ENCODE peak calls at places on chromosome 4, in seven cellular contexts. P is AG04450; W is endothelial cell of umbilical vein; Y is Caco-2; R is neural progenitor cell; F is CD8-positive, alpha-beta memory T cell; I is OCI-LY7. H is an unnamed sample. For H3K9me3, the result is how much of the 10 kb centered on the place peaks cover.

GRCh38 chr4:32462944-32463343 is 1742.8 kb downstream of the PCDH7 start:
- DNase-seq in I (peak), P (no peak), W (peak), R (peak), Y (peak), F (no peak), H (no peak)

GRCh38 chr4:11532138-11532537 is 103.4 kb upstream of the HS3ST1 start:
- DNase-seq in F (no peak), P (no peak), R (no peak), I (no peak), W (no peak), Y (no peak), H (no peak)

GRCh38 chr4:100257567-100257966 is 67.3 kb upstream of the DDIT4L start:
- DNase-seq in Y (no peak), R (no peak), F (no peak), P (no peak), W (no peak), I (no peak), H (no peak)

GRCh38 chr4:90841676-90842075 is 714.5 kb downstream of the CCSER1 start:
- DNase-seq in R (no peak), Y (no peak), P (no peak), I (no peak), W (peak), F (no peak), H (no peak)

GRCh38 chr4:55175779-55176231 is 50.4 kb upstream of the KDR start:
- DNase-seq in I (no peak), P (no peak), F (no peak), Y (no peak), W (peak), R (no peak), H (no peak)

GRCh38 chr4:99120501-99120900 is 23.6 kb downstream of the ADH4 start:
- DNase-seq in F (no peak), I (no peak), W (no peak), Y (no peak), R (no peak), P (no peak), H (no peak)

GRCh38 chr4:93764647-93765246 is 63.8 kb upstream of the ATOH1 start:
- DNase-seq in I (peak), W (peak), Y (peak), R (peak), P (peak), F (no peak), H (no peak)

GRCh38 chr4:17494258-17494657 is 17.6 kb downstream of the QDPR start:
- DNase-seq in R (no peak), F (no peak), W (peak), I (no peak), Y (no peak), P (no peak), H (no peak)

GRCh38 chr4:157792716-157793115 is 380.1 kb downstream of the GASK1B start:
- DNase-seq in W (no peak), F (no peak), I (no peak), Y (no peak), P (no peak), R (no peak), H (no peak)

GRCh38 chr4:94995684-94996394 is 238.1 kb downstream of the BMPR1B start:
- DNase-seq in R (peak), P (no peak), F (no peak), I (no peak), W (peak), Y (no peak), H (no peak)

GRCh38 chr4:92952897-92953296 is 649.1 kb downstream of the GRID2 start:
- DNase-seq in W (no peak), P (no peak), I (no peak), F (no peak), R (no peak), Y (no peak), H (no peak)

GRCh38 chr4:105426187-105426897 is 47.5 kb downstream of the PPA2 start:
- DNase-seq in P (no peak), R (no peak), I (no peak), W (no peak), F (no peak), Y (no peak), H (no peak)

GRCh38 chr4:107647591-107647990 is 72.4 kb downstream of the PAPSS1 start:
- DNase-seq in Y (no peak), P (no peak), F (no peak), W (no peak), R (no peak), I (no peak), H (no peak)

GRCh38 chr4:31045724-31046318 is 325.7 kb downstream of the PCDH7 start:
- DNase-seq in I (peak), P (no peak), R (no peak), Y (peak), F (no peak), W (peak), H (no peak)

GRCh38 chr4:24594887-24595286 is 10.5 kb upstream of the DHX15 start:
- DNase-seq in I (no peak), W (no peak), F (no peak), Y (peak), P (peak), R (no peak), H (no peak)

GRCh38 chr4:121189811-121190210 is 25.7 kb upstream of the TNIP3 start:
- DNase-seq in I (peak), R (no peak), W (no peak), F (peak), Y (no peak), P (no peak), H (peak)

GRCh38 chr4:119049342-119049741 is 86.3 kb upstream of the MYOZ2 start:
- DNase-seq in W (no peak), R (no peak), P (no peak), I (no peak), F (no peak), Y (no peak), H (no peak)

GRCh38 chr4:25386926-25387325 is 9.9 kb downstream of the ANAPC4 start:
- DNase-seq in W (no peak), P (no peak), Y (no peak), R (no peak), F (no peak), I (no peak), H (no peak)

GRCh38 chr4:153008578-153009199 is 72.6 kb downstream of the FHDC1 start:
- DNase-seq in Y (no peak), I (peak), P (no peak), R (no peak), F (no peak), W (no peak), H (no peak)

GRCh38 chr4:152944678-152945320 is 8.7 kb downstream of the FHDC1 start:
- DNase-seq in F (no peak), P (no peak), W (no peak), Y (no peak), I (no peak), R (no peak), H (no peak)

GRCh38 chr4:169080970-169081369 is 70.9 kb upstream of the CBR4 start:
- DNase-seq in I (peak), P (no peak), W (peak), R (no peak), Y (no peak), F (no peak), H (no peak)

GRCh38 chr4:31058656-31059055 is 338.5 kb downstream of the PCDH7 start:
- DNase-seq in F (no peak), Y (no peak), R (no peak), P (no peak), I (no peak), W (no peak), H (no peak)

GRCh38 chr4:186999676-187000075 is 276.0 kb upstream of the FAT1 start:
- DNase-seq in W (no peak), I (no peak), F (no peak), R (no peak), P (no peak), Y (no peak), H (no peak)

GRCh38 chr4:144591401-144591800 is 54.6 kb upstream of the HHIP start:
- DNase-seq in R (no peak), P (peak), Y (no peak), F (no peak), W (peak), I (no peak), H (no peak)

GRCh38 chr4:568962-569361 is 7.1 kb downstream of the TMEM271 start:
- DNase-seq in Y (no peak), F (no peak), W (no peak), R (no peak), P (no peak), I (no peak), H (no peak)
- H3K9me3 ChIP-seq in Y (under half), F (under half), W (under half), R (under half), P (under half), I (under half), H (under half)

GRCh38 chr4:176995-177394 is 52.7 kb downstream of the ZNF718 start:
- DNase-seq in I (no peak), R (no peak), W (no peak), P (no peak), F (no peak), Y (no peak), H (no peak)

GRCh38 chr4:173666-174314 is 49.5 kb downstream of the ZNF718 start:
- DNase-seq in I (no peak), F (no peak), W (no peak), R (no peak), P (no peak), Y (no peak), H (no peak)

DNA sequence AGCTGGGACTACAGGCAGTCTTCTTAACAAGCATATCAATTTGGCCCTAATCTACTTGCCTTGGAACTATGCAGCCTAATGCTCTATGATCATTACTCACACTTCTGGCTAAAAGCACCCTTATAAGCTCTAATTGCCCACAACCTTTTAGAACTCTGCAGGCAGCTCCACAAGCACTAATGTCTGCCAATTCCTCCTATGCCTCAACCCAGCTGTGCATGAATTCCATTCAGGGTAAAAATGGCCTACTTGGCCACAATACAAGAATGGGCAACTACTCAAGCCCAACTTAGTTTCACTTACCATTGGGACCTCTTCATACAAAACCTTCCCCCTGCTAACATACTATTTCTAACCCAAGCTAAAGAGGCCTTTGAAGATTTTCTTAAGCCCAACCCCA is 51.7 kb downstream of the ZNF718 start:
- DNase-seq in Y (no peak), R (no peak), F (no peak), P (no peak), W (no peak), I (no peak), H (no peak)
- H3K9me3 ChIP-seq in Y (under half), R (half or more), F (under half), P (under half), W (under half), I (under half), H (half or more)

GRCh38 chr4:161178310-161178709 is 985.5 kb downstream of the FSTL5 start:
- DNase-seq in P (no peak), Y (no peak), R (no peak), I (no peak), F (no peak), W (no peak), H (no peak)

DNA sequence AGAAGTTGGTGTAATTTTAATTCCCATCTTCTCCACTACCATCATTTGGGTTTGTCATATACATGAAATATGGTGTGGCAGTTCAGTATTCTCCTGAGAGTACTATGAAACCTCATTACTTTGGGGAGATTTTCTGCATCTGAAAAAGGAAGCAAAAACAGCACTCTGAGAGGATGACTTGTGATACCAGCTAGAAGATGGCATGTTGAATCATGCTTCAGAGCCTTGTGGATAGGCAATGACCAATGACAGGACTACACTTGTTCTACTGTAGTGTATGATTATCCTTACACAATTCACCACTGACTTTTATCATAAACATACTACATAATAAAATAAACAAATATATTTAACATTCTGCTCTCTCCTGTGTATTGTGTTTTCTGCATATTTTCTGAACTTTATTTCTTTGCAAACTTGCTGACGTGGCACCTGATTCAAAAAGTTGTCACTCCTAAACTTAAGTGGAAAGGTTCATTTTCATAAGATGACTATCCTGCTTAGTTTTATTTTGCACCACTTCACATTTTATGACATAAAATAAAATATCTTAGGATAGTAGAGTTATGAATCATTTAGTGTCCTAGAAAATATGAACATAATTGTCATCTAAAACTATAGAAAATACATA is 991.3 kb downstream of the FSTL5 start:
- DNase-seq in P (no peak), F (no peak), I (no peak), W (no peak), Y (no peak), R (no peak), H (no peak)
- H3K9me3 ChIP-seq in P (under half), F (under half), I (under half), W (under half), Y (under half), R (under half), H (under half)

DNA sequence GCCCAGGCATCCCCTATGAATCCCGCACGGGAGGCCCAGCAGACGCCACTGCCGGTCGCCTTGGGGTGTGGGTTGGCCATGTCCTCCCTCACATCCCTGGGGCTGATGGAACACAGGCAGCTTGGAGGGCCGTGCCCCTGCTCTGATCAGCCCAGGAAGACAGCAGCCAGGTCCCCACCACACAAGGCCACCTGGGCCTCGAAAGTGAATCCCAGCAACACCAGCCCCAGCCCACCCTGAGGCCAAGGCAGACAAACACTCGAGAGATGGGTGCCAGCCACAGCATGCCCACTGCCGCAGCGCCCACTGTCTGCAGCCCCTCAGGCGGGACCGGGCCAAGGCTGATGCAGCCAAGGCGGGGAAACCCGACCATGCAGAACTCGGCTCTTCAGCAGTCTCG is 85.5 kb downstream of the HMX1 start:
- DNase-seq in I (no peak), F (no peak), W (no peak), Y (no peak), R (no peak), P (no peak), H (no peak)
- H3K9me3 ChIP-seq in I (under half), F (under half), W (under half), Y (under half), R (under half), P (half or more), H (under half)

GRCh38 chr4:97942137-97942536 is 201.1 kb downstream of the STPG2 start:
- DNase-seq in F (no peak), Y (no peak), P (no peak), I (no peak), R (no peak), W (peak), H (no peak)
- H3K9me3 ChIP-seq in F (under half), Y (under half), P (under half), I (under half), R (under half), W (under half), H (under half)

GRCh38 chr4:492412-492811 is 6.5 kb downstream of the ZNF721 start:
- DNase-seq in I (no peak), Y (no peak), R (no peak), W (no peak), P (no peak), F (no peak), H (no peak)
- H3K9me3 ChIP-seq in I (under half), Y (under half), R (under half), W (under half), P (half or more), F (under half), H (under half)